ENCODE peak calls at places on chromosomes 16 and 17, in six cellular contexts. A, D, K, B, S and H are unnamed samples.

GRCh38 chr16:22370038-22370541 is 4.3 kb downstream of the CDR2 start:
- DNase-seq in B (no peak), K (no peak), D (no peak), A (no peak), S (no peak), H (no peak)

GRCh38 chr16:49161191-49161590 is 120.4 kb downstream of the CBLN1 start:
- DNase-seq in S (no peak), A (no peak), D (no peak), B (no peak), K (no peak), H (no peak)

GRCh38 chr17:58997756-58998553 is 108.7 kb downstream of the TRIM37 start:
- DNase-seq in A (no peak), D (no peak), B (no peak), K (no peak), S (no peak), H (no peak)

GRCh38 chr17:27892866-27893769 is at the start of gene LYRM9:
- DNase-seq in K (peak; percentile 94), B (peak; percentile 94), A (peak; percentile 94), S (peak; percentile 93), D (peak; percentile 94), H (peak; percentile 81)

GRCh38 chr17:56593741-56594527 is 435 bp downstream of the NOG start:
- DNase-seq in S (peak; percentile 25), K (peak; percentile 16), D (peak; percentile 55), B (peak; percentile 72), A (peak; percentile 56), H (no peak)

GRCh38 chr16:30609002-30609927 is 924 bp downstream of the ZNF689 start:
- DNase-seq in S (peak; percentile 58), A (peak; percentile 54), D (peak; percentile 55), B (peak; percentile 79), K (peak; percentile 58), H (peak; percentile 90)

GRCh38 chr17:1730345-1731193 is 6.1 kb downstream of the WDR81 start:
- DNase-seq in A (peak; percentile 61), K (peak; percentile 67), B (peak; percentile 95), S (peak; percentile 95), D (peak; percentile 61), H (no peak)

GRCh38 chr16:54282202-54282922 is 4.2 kb downstream of the IRX3 start:
- DNase-seq in D (peak; percentile 40), B (no peak), K (peak; percentile 44), S (no peak), A (peak; percentile 71), H (peak; percentile 88)

DNA sequence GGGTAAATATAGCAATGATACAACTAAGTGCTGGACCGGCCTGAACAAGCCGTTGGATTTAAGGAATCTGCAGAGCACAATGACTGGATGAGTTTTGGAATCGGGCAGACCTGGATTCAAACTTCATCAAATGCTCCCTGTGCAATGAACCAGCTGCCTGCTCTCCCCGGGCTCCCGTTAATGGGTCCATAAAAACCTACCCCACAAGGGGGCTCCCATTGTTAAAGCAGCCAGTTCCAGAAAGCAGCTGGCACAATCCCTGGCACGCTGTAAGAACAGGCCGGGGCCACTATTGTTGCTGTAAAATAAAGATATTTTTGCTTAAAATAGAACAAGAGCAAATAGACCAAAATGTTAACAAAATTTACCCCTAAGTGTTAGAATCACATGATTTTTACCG is 131.9 kb downstream of the C16orf95 start:
- DNase-seq in K (no peak), A (no peak), S (no peak), D (no peak), B (no peak), H (no peak)
- TF ChIP-seq CTCF in K (no peak), A (no peak), S (no peak), D (no peak), B (no peak), H (no peak)

GRCh38 chr17:13265306-13265705 is 247.5 kb upstream of the ELAC2 start:
- DNase-seq in K (no peak), B (no peak), D (no peak), A (no peak), S (no peak), H (no peak)

GRCh38 chr17:13272296-13272695 is 254.5 kb upstream of the ELAC2 start:
- DNase-seq in K (no peak), S (no peak), D (no peak), A (no peak), B (no peak), H (no peak)

GRCh38 chr17:13269196-13269595 is 251.4 kb upstream of the ELAC2 start:
- DNase-seq in S (no peak), B (no peak), A (no peak), K (no peak), D (no peak), H (no peak)

DNA sequence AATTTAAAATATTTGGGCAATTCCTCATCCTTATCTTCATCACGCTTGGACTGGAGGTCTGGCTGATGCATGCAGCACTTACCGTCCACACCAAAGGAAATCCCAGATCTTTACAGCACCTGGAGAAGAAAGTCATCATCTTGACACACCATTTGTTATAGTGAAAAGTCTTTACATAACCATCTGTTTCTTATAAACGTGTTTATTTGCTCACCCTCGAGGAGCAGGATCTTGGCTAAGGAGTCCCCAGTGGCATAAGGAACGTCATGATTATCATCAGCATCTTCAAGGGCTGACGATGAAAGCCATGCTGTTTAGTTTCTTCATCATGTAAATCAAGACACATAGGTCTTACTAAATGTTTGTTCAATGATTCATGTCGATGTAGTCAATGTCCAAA is 248.8 kb upstream of the ELAC2 start:
- DNase-seq in A (no peak), S (no peak), K (no peak), D (no peak), B (no peak), H (no peak)
- TF ChIP-seq POLR2A in A (no peak), S (no peak), K (no peak), D (no peak), B (no peak), H (no peak)

DNA sequence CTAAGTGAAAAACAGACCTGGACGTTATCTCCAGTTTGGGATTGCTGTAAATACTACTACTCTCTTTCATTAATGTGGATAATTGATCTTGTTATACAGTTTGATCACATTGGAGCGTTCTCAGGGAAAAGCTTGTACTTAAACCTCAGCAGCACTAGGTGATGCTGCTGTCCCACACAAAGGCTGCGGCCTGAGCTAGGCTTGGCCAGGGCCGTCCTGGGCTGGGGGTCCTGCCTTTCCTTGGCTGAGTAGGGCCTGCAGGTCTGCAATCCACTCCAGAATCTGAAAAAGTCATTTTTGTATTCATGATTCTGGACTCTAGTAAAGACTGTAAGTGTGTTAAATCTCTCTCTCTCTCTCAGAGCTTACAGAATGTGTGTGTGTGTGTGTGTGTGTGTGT is 23.7 kb upstream of the PMFBP1 start:
- DNase-seq in S (no peak), K (no peak), D (no peak), A (no peak), B (no peak), H (no peak)
- TF ChIP-seq CTCF in S (no peak), K (no peak), D (no peak), A (no peak), B (no peak), H (no peak)

GRCh38 chr16:2467301-2468141 is 3.6 kb upstream of the NTN3 start:
- DNase-seq in A (peak; percentile 72), D (peak; percentile 79), B (peak; percentile 96), S (peak; percentile 80), K (peak; percentile 66), H (peak; percentile 97)
- TF ChIP-seq POLR2A in A (no peak), D (peak; percentile 46), B (no peak), S (peak; percentile 74), K (no peak), H (no peak)

DNA sequence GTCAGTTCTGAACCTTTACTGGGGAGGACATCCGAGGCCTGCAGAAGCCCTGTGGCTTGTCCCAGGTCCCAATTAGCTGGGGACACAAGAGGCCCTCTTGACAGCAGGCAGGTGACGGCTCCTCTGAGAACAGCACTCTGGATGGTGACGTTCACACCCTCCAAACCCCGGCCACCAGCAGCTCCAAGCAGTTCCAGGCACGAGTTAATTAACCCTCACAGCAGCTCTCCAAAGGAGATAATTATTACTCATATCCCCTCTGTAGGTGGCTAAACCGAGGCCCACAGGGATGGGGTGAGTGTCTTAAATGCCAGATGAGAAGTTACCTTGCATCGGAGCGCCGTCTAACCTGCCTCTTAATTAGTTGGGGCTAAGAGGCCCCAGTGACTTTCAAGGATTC is 168.9 kb upstream of the CIBAR2 start:
- DNase-seq in A (no peak), K (no peak), S (no peak), B (no peak), D (no peak), H (no peak)
- TF ChIP-seq CTCF in A (no peak), K (no peak), S (no peak), B (no peak), D (no peak), H (no peak)

DNA sequence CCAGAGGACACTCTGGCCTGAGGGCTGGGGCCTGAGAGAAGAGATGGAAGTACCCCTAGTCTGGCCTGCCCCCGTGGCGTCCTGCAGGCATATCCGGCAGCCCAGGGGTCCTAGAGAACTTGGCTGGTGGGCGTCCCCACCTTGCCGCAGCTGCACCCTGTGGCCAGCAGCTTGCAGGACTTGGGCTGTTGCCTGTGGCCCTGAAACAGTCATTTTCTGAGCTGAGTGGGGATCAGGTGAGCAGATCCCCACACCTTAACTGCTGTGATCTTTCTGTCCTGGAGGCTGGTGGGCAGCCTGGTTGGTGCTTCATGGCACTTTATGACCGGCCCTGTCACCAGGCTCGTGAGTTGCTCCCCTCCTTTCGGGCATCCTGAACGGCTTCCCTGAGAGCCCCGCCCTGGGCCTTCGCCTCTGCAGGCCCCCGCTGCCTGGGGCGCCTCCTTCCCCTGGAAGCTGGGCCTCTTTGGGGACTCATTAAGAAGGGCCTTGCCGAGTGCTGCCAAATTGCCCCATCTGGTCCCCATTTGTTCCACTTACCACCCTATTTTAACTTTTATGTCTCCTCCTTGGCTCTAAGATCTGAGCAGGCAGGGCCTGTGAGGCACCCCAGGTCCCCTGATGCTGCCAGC is 298.7 kb downstream of the SEC14L1 start:
- DNase-seq in K (no peak), B (no peak), S (no peak), D (no peak), A (no peak), H (no peak)
- TF ChIP-seq POLR2A in K (no peak), B (no peak), S (no peak), D (no peak), A (no peak), H (no peak)